ENCODE peak calls at places on chromosomes 5 and 9, in six cellular contexts. X is NCI-H187 treated with DMSO at 0.1 percent for 48 hours, V is mucosa of gallbladder, N is NCI-H2081, T is Daoy, G is NCI-H1694. H is an unnamed sample.

GRCh38 chr9:135100241-135101067 is 13.0 kb downstream of the OLFM1 start:
- DNase-seq in X (peak), V (no peak), N (no peak), T (no peak), G (no peak), H (no peak)

GRCh38 chr5:148937239-148937638 is 110.8 kb downstream of the ADRB2 start:
- DNase-seq in X (no peak), V (no peak), N (no peak), T (peak), G (no peak), H (no peak)

GRCh38 chr9:129121483-129121882 is 10.3 kb downstream of the PTPA start:
- DNase-seq in X (no peak), V (no peak), N (no peak), T (no peak), G (no peak), H (no peak)

GRCh38 chr5:116361171-116361967 is 213.3 kb downstream of the SEMA6A start:
- DNase-seq in X (no peak), V (peak), N (no peak), T (no peak), G (no peak), H (no peak)

GRCh38 chr5:131496400-131496713 is 138.7 kb downstream of the RAPGEF6 start:
- DNase-seq in X (no peak), V (no peak), N (no peak), T (no peak), G (no peak), H (no peak)

GRCh38 chr9:109310486-109310901 is 10.4 kb downstream of the EPB41L4B start:
- DNase-seq in X (no peak), V (peak), N (no peak), T (no peak), G (no peak), H (no peak)

GRCh38 chr5:137096149-137097103 is 402.7 kb downstream of the SPOCK1 start:
- DNase-seq in X (no peak), V (no peak), N (no peak), T (peak), G (no peak), H (no peak)

GRCh38 chr5:78562001-78562400 is 86.6 kb downstream of the LHFPL2 start:
- DNase-seq in X (no peak), V (no peak), N (no peak), T (no peak), G (no peak), H (no peak)

GRCh38 chr5:59562756-59563389 is 330.7 kb downstream of the PDE4D start:
- DNase-seq in X (no peak), V (no peak), N (no peak), T (peak), G (no peak), H (no peak)

GRCh38 chr5:154971501-154971900 is 30.6 kb downstream of the MRPL22 start:
- DNase-seq in X (no peak), V (no peak), N (no peak), T (no peak), G (no peak), H (no peak)

GRCh38 chr5:43152946-43153345 is 32.2 kb downstream of the ZNF131 start:
- DNase-seq in X (no peak), V (no peak), N (no peak), T (no peak), G (no peak), H (peak)

GRCh38 chr5:168833936-168834335 is 254.8 kb upstream of the PANK3 start:
- DNase-seq in X (no peak), V (no peak), N (no peak), T (no peak), G (no peak), H (no peak)

GRCh38 chr9:120755827-120756434 is 37.3 kb downstream of the FBXW2 start:
- DNase-seq in X (no peak), V (peak), N (peak), T (peak), G (peak), H (no peak)

GRCh38 chr5:34519489-34520220 is 136.5 kb upstream of the RAI14 start:
- DNase-seq in X (no peak), V (no peak), N (no peak), T (no peak), G (no peak), H (no peak)

GRCh38 chr9:35533398-35533797 is 43.5 kb downstream of the RUSC2 start:
- DNase-seq in X (no peak), V (no peak), N (no peak), T (no peak), G (no peak), H (no peak)

GRCh38 chr9:117081641-117082317 is 333.1 kb downstream of the ASTN2 start:
- DNase-seq in X (no peak), V (no peak), N (no peak), T (no peak), G (peak), H (no peak)

GRCh38 chr5:75059887-75060286 is 7.5 kb upstream of the GCNT4 start:
- DNase-seq in X (no peak), V (no peak), N (no peak), T (no peak), G (no peak), H (no peak)

GRCh38 chr5:55557123-55557522 is 22.4 kb upstream of the PLPP1 start:
- DNase-seq in X (no peak), V (no peak), N (no peak), T (no peak), G (no peak), H (no peak)

GRCh38 chr9:91741529-91741928 is 208.5 kb downstream of the ROR2 start:
- DNase-seq in X (no peak), V (no peak), N (no peak), T (peak), G (no peak), H (no peak)

GRCh38 chr5:15601274-15601673 is 101.3 kb downstream of the FBXL7 start:
- DNase-seq in X (no peak), V (no peak), N (no peak), T (no peak), G (peak), H (no peak)